ENCODE peak calls at places on chromosomes 4 and X, in five cellular contexts. Q, N, E, T and D are unnamed samples.

GRCh38 chrX:138710866-138711331 is 618 bp downstream of the FGF13 start:
- DNase-seq in Q (no peak), N (peak), E (no peak), T (no peak), D (peak)

GRCh38 chr4:113637363-113637762 is 124.2 kb downstream of the CAMK2D start:
- DNase-seq in Q (no peak), N (no peak), E (peak), T (peak), D (peak)

GRCh38 chrX:1239681-1240142 is 27.3 kb upstream of the CRLF2 start:
- DNase-seq in Q (no peak), N (no peak), E (no peak), T (no peak), D (peak)

GRCh38 chrX:75957107-75957610 is 172.1 kb upstream of the MAGEE2 start:
- DNase-seq in Q (no peak), N (no peak), E (no peak), T (no peak), D (no peak)

GRCh38 chr4:40196724-40197281 is at the start of gene RHOH:
- DNase-seq in Q (peak), N (no peak), E (no peak), T (no peak), D (no peak)

GRCh38 chr4:2793920-2794706 is 1.2 kb downstream of the SH3BP2 start:
- DNase-seq in Q (no peak), N (no peak), E (peak), T (no peak), D (no peak)

GRCh38 chr4:71338846-71339593 is at the start of gene SLC4A4:
- DNase-seq in Q (no peak), N (no peak), E (peak), T (peak), D (peak)

GRCh38 chrX:30153881-30154260 is 61.5 kb upstream of the MAGEB2 start:
- DNase-seq in Q (no peak), N (no peak), E (peak), T (peak), D (no peak)

GRCh38 chr4:3389879-3390840 is 51.6 kb upstream of the HGFAC start:
- DNase-seq in Q (no peak), N (no peak), E (no peak), T (no peak), D (no peak)

GRCh38 chrX:14963447-14964236 is 90.4 kb downstream of the MOSPD2 start:
- DNase-seq in Q (no peak), N (no peak), E (peak), T (peak), D (peak)

GRCh38 chr4:40984051-40984450 is 230.3 kb downstream of the APBB2 start:
- DNase-seq in Q (no peak), N (no peak), E (no peak), T (no peak), D (no peak)